ENCODE peak calls at places on chromosomes 2 and 18, in six cellular contexts. K, R, F, B, S and P are unnamed samples.

GRCh38 chr2:175605989-175606841 is 395.9 kb downstream of the LNPK start:
- DNase-seq in K (no peak), R (no peak), F (no peak), B (peak; percentile 18), S (peak; percentile 83), P (peak; percentile 10)

GRCh38 chr2:212941361-212941760 is 210.1 kb downstream of the IKZF2 start:
- DNase-seq in K (no peak), R (no peak), F (no peak), B (no peak), S (no peak), P (no peak)

GRCh38 chr2:1556776-1557466 is 143.7 kb downstream of the TPO start:
- DNase-seq in K (peak; percentile 75), R (no peak), F (peak; percentile 65), B (peak; percentile 87), S (peak; percentile 12), P (peak; percentile 68)

GRCh38 chr2:86274265-86274917 is 63.0 kb downstream of the REEP1 start:
- DNase-seq in K (peak; percentile 90), R (no peak), F (peak; percentile 58), B (peak; percentile 71), S (no peak), P (peak; percentile 78)

GRCh38 chr2:63059434-63060078 is 8.9 kb downstream of the OTX1 start:
- DNase-seq in K (peak; percentile 38), R (no peak), F (no peak), B (no peak), S (no peak), P (no peak)

GRCh38 chr2:57908736-57909161 is 137.9 kb upstream of the VRK2 start:
- DNase-seq in K (no peak), R (no peak), F (no peak), B (no peak), S (no peak), P (no peak)

GRCh38 chr2:85066874-85067351 is 66.3 kb upstream of the TCF7L1 start:
- DNase-seq in K (peak; percentile 81), R (peak; percentile 50), F (peak; percentile 73), B (peak; percentile 88), S (peak; percentile 69), P (peak; percentile 23)

GRCh38 chr18:10213526-10213925 is 240.9 kb upstream of the APCDD1 start:
- DNase-seq in K (no peak), R (no peak), F (no peak), B (peak; percentile 61), S (no peak), P (no peak)

GRCh38 chr2:174195253-174195652 is 53.1 kb downstream of the OLA1 start:
- DNase-seq in K (peak; percentile 41), R (no peak), F (no peak), B (no peak), S (no peak), P (no peak)

GRCh38 chr2:38892819-38893218 is 3.1 kb downstream of the ARHGEF33 start:
- DNase-seq in K (no peak), R (no peak), F (no peak), B (no peak), S (no peak), P (no peak)

GRCh38 chr2:226758886-226759660 is 40.5 kb downstream of the IRS1 start:
- DNase-seq in K (peak; percentile 31), R (no peak), F (no peak), B (peak; percentile 94), S (no peak), P (no peak)

GRCh38 chr2:207767461-207768167 is 2.1 kb downstream of the FZD5 start:
- DNase-seq in K (no peak), R (no peak), F (no peak), B (peak; percentile 18), S (no peak), P (no peak)

GRCh38 chr2:187877391-187877790 is 323.2 kb upstream of the TFPI start:
- DNase-seq in K (peak; percentile 1), R (no peak), F (no peak), B (no peak), S (no peak), P (no peak)

GRCh38 chr2:16025876-16026640 is 85.7 kb downstream of the MYCN start:
- DNase-seq in K (no peak), R (no peak), F (no peak), B (no peak), S (no peak), P (no peak)

GRCh38 chr2:64980192-64980591 is 9.0 kb upstream of the SLC1A4 start:
- DNase-seq in K (no peak), R (no peak), F (no peak), B (no peak), S (no peak), P (no peak)

GRCh38 chr2:191343796-191344338 is 98.7 kb downstream of the MYO1B start:
- DNase-seq in K (no peak), R (no peak), F (no peak), B (no peak), S (no peak), P (no peak)

GRCh38 chr2:181305151-181306123 is 151.7 kb upstream of the ITGA4 start:
- DNase-seq in K (no peak), R (peak; percentile 67), F (no peak), B (peak; percentile 17), S (no peak), P (no peak)

GRCh38 chr2:95343429-95344207 is 46.5 kb downstream of the KCNIP3 start:
- DNase-seq in K (no peak), R (no peak), F (no peak), B (no peak), S (no peak), P (no peak)

GRCh38 chr2:103506812-103507211 is 745.0 kb downstream of the TMEM182 start:
- DNase-seq in K (no peak), R (no peak), F (no peak), B (no peak), S (no peak), P (no peak)

GRCh38 chr2:63301481-63301880 is 250.9 kb downstream of the OTX1 start:
- DNase-seq in K (peak; percentile 13), R (no peak), F (no peak), B (no peak), S (no peak), P (no peak)

GRCh38 chr18:60905699-60906098 is 427.5 kb upstream of the CDH20 start:
- DNase-seq in K (no peak), R (no peak), F (no peak), B (no peak), S (no peak), P (no peak)

GRCh38 chr2:128585706-128586105 is 267.0 kb upstream of the HS6ST1 start:
- DNase-seq in K (no peak), R (no peak), F (peak; percentile 54), B (peak; percentile 87), S (peak; percentile 29), P (no peak)